ENCODE peak calls at places on chromosomes 3 and 15, in eight cellular contexts. E is epithelial cell of esophagus; B is C1 segment of cervical spinal cord; R is BJ; C is activated CD4-positive, alpha-beta memory T cell treated with anti-CD3 and anti-CD28 coated beads for 36 hours; M is NCI-H774; N is tibial nerve; A is cardiac muscle cell. X is an unnamed sample.

GRCh38 chr15:58985443-58985842 is 2.0 kb upstream of the RNF111 start:
- DNase-seq in E (peak), B (no peak), R (no peak), C (no peak), M (no peak), N (no peak), A (peak), X (peak)

GRCh38 chr3:118587847-118588246 is 446.8 kb downstream of the IGSF11 start:
- DNase-seq in E (peak), B (no peak), R (no peak), C (no peak), M (no peak), N (no peak), A (no peak), X (peak)

GRCh38 chr15:32131803-32132202 is 101.5 kb downstream of the CHRNA7 start:
- DNase-seq in E (no peak), B (no peak), R (no peak), C (no peak), M (no peak), N (no peak), A (no peak), X (no peak)

GRCh38 chr15:72037321-72037720 is 80.6 kb downstream of the MYO9A start:
- DNase-seq in E (peak), B (no peak), R (no peak), C (no peak), M (no peak), N (no peak), A (no peak), X (no peak)

GRCh38 chr3:101719604-101720185 is 4.7 kb upstream of the CEP97 start:
- DNase-seq in E (peak), B (no peak), R (no peak), C (no peak), M (no peak), N (no peak), A (peak), X (peak)

GRCh38 chr3:149618151-149619123 is 39.4 kb downstream of the WWTR1 start:
- DNase-seq in E (peak), B (peak), R (no peak), C (no peak), M (no peak), N (no peak), A (peak), X (peak)

GRCh38 chr15:63157891-63158431 is 684 bp upstream of the RPS27L start:
- DNase-seq in E (peak), B (peak), R (peak), C (peak), M (peak), N (no peak), A (peak), X (peak)

GRCh38 chr15:99100245-99101173 is 4.4 kb upstream of the SYNM start:
- DNase-seq in E (peak), B (no peak), R (no peak), C (peak), M (peak), N (peak), A (peak), X (peak)

GRCh38 chr3:126540342-126540849 is 16.4 kb downstream of the CHST13 start:
- DNase-seq in E (peak), B (no peak), R (peak), C (no peak), M (no peak), N (peak), A (peak), X (peak)

GRCh38 chr3:48928679-48929078 is 10.0 kb downstream of the ARIH2 start:
- DNase-seq in E (no peak), B (no peak), R (no peak), C (no peak), M (no peak), N (no peak), A (peak), X (no peak)

GRCh38 chr15:61731081-61731480 is 329.2 kb downstream of the VPS13C start:
- DNase-seq in E (no peak), B (no peak), R (no peak), C (no peak), M (no peak), N (no peak), A (no peak), X (no peak)

GRCh38 chr15:49296258-49296657 is 126.2 kb downstream of the GALK2 start:
- DNase-seq in E (no peak), B (no peak), R (no peak), C (no peak), M (no peak), N (no peak), A (no peak), X (no peak)

GRCh38 chr3:135649361-135649760 is 316.2 kb upstream of the PPP2R3A start:
- DNase-seq in E (no peak), B (no peak), R (no peak), C (no peak), M (no peak), N (no peak), A (no peak), X (no peak)

GRCh38 chr3:49790626-49791411 is 4.5 kb upstream of the IP6K1 start:
- DNase-seq in E (peak), B (no peak), R (no peak), C (no peak), M (no peak), N (no peak), A (no peak), X (no peak)

X was measured in MCF 10A.